ENCODE peak calls at places on chromosomes 7 and 10, in five cellular contexts. T is fibroblast of mammary gland; G is activated CD4-positive, alpha-beta T cell treated with anti-CD3 and anti-CD28 coated beads for 36 hours; M is fibroblast of the aortic adventitia; V is foreskin keratinocyte. L is an unnamed sample.

GRCh38 chr7:121212031-121212430 is 116.8 kb upstream of the WNT16 start:
- DNase-seq in M (no peak), G (no peak), T (no peak), V (no peak), L (no peak)

GRCh38 chr7:20208651-20209307 is 8.4 kb downstream of the MACC1 start:
- DNase-seq in T (no peak), V (no peak), M (no peak), G (no peak), L (no peak)

GRCh38 chr10:78972160-78972946 is 96.4 kb upstream of the ZMIZ1 start:
- DNase-seq in M (peak), T (peak), V (no peak), G (no peak), L (peak)

GRCh38 chr7:29135851-29136250 is 10.5 kb downstream of the CPVL start:
- DNase-seq in G (no peak), M (no peak), T (no peak), V (no peak), L (no peak)

GRCh38 chr10:86851329-86852207 is 95.1 kb downstream of the BMPR1A start:
- DNase-seq in M (peak), V (peak), T (peak), G (no peak), L (no peak)

GRCh38 chr7:144069953-144070352 is 342 bp downstream of the OR2A25 start:
- DNase-seq in G (no peak), T (no peak), V (no peak), M (no peak), L (no peak)

GRCh38 chr10:132646443-132647097 is 109.0 kb downstream of the INPP5A start:
- DNase-seq in V (no peak), G (peak), T (no peak), M (no peak), L (no peak)

GRCh38 chr10:34854147-34854601 is 39.1 kb upstream of the PARD3 start:
- DNase-seq in M (peak), G (no peak), T (peak), V (no peak), L (no peak)

GRCh38 chr7:23598321-23598720 is 1.1 kb downstream of the CCDC126 start:
- DNase-seq in G (no peak), V (no peak), T (no peak), M (no peak), L (no peak)

GRCh38 chr7:116097365-116098009 is 66.9 kb upstream of the TFEC start:
- DNase-seq in V (no peak), G (no peak), T (peak), M (peak), L (peak)

GRCh38 chr7:52799817-52800216 is 235.6 kb upstream of the POM121L12 start:
- DNase-seq in M (no peak), T (no peak), G (no peak), V (no peak), L (no peak)

GRCh38 chr10:72328045-72328828 is 26.5 kb downstream of the DNAJB12 start:
- DNase-seq in V (no peak), T (peak), M (peak), G (peak), L (peak)

GRCh38 chr7:66771795-66772194 is 31.3 kb downstream of the RABGEF1 start:
- DNase-seq in T (no peak), M (no peak), G (no peak), V (no peak), L (no peak)

GRCh38 chr7:100865372-100865911 is 1.7 kb upstream of the TRIP6 start:
- DNase-seq in M (no peak), T (no peak), G (no peak), V (peak), L (peak)

GRCh38 chr10:36391405-36391804 is 734.0 kb upstream of the ANKRD30A start:
- DNase-seq in M (no peak), V (no peak), T (no peak), G (no peak), L (no peak)

GRCh38 chr7:148078126-148078525 is 512.4 kb upstream of the C7orf33 start:
- DNase-seq in T (no peak), M (no peak), V (no peak), G (no peak), L (no peak)

GRCh38 chr7:25707733-25708132 is 444.3 kb upstream of the NFE2L3 start:
- DNase-seq in G (no peak), V (no peak), T (peak), M (no peak), L (peak)

GRCh38 chr7:123643495-123644428 is 11.9 kb upstream of the LMOD2 start:
- DNase-seq in G (no peak), M (peak), T (peak), V (peak), L (no peak)

GRCh38 chr10:96044686-96045085 is 1.3 kb downstream of the CCNJ start:
- DNase-seq in T (peak), M (peak), G (no peak), V (no peak), L (no peak)

GRCh38 chr7:69577221-69577620 is 21.1 kb upstream of the AUTS2 start:
- DNase-seq in M (peak), V (no peak), T (peak), G (no peak), L (no peak)

GRCh38 chr10:118373786-118374185 is 31.7 kb upstream of the FAM204A start:
- DNase-seq in T (peak), V (peak), G (no peak), M (peak), L (peak)

GRCh38 chr7:93043393-93043985 is 74.3 kb downstream of the SAMD9 start:
- DNase-seq in M (peak), T (peak), V (peak), G (no peak), L (no peak)

GRCh38 chr10:121813211-121813812 is 114.5 kb downstream of the ATE1 start:
- DNase-seq in T (peak), G (no peak), V (no peak), M (peak), L (no peak)

GRCh38 chr10:113056030-113056429 is 106.0 kb downstream of the TCF7L2 start:
- DNase-seq in G (no peak), T (no peak), V (no peak), M (no peak), L (peak)

GRCh38 chr10:103458720-103459119 is at the start of gene CALHM1:
- DNase-seq in V (no peak), M (no peak), T (no peak), G (no peak), L (no peak)

GRCh38 chr10:127715782-127716378 is 21.1 kb upstream of the FOXI2 start:
- DNase-seq in V (no peak), G (no peak), M (peak), T (peak), L (peak)

GRCh38 chr10:24396396-24396795 is 187.5 kb downstream of the KIAA1217 start:
- DNase-seq in V (no peak), M (no peak), T (no peak), G (no peak), L (no peak)

GRCh38 chr7:27139335-27140107 is 4.0 kb downstream of the HOXA5 start:
- DNase-seq in T (no peak), M (no peak), G (no peak), V (peak), L (no peak)

GRCh38 chr10:104293021-104293420 is 24.0 kb downstream of the GSTO2 start:
- DNase-seq in V (peak), T (peak), G (no peak), M (peak), L (peak)

GRCh38 chr7:15086171-15086745 is 183.7 kb upstream of the DGKB start:
- DNase-seq in T (peak), V (no peak), M (peak), G (no peak), L (no peak)

GRCh38 chr7:79590571-79591274 is 137.3 kb upstream of the MAGI2 start:
- DNase-seq in G (no peak), M (no peak), T (no peak), V (no peak), L (no peak)

GRCh38 chr10:35564276-35564982 is 40.7 kb upstream of the GJD4 start:
- DNase-seq in G (no peak), M (peak), T (peak), V (no peak), L (no peak)

GRCh38 chr7:41058986-41059741 is 643.7 kb downstream of the INHBA start:
- DNase-seq in V (peak), G (no peak), T (peak), M (peak), L (no peak)

GRCh38 chr7:44290250-44290616 is 35.2 kb downstream of the CAMK2B start:
- DNase-seq in M (no peak), V (no peak), T (no peak), G (no peak), L (no peak)

GRCh38 chr7:150322114-150322832 is 882 bp upstream of the LRRC61 start:
- DNase-seq in T (no peak), V (no peak), M (no peak), G (peak), L (peak)

GRCh38 chr10:48842231-48842630 is 97.4 kb downstream of the LRRC18 start:
- DNase-seq in V (no peak), T (no peak), M (no peak), G (no peak), L (no peak)

GRCh38 chr10:62610649-62611229 is 193.8 kb upstream of the ADO start:
- DNase-seq in G (peak), M (peak), T (peak), V (no peak), L (peak)

GRCh38 chr7:81367335-81367801 is 402.5 kb downstream of the HGF start:
- DNase-seq in M (peak), T (peak), G (no peak), V (peak), L (no peak)

GRCh38 chr7:34838329-34838728 is 180.3 kb downstream of the NPSR1 start:
- DNase-seq in V (no peak), G (no peak), T (no peak), M (no peak), L (peak)

GRCh38 chr10:69899727-69900595 is 98.3 kb downstream of the COL13A1 start:
- DNase-seq in T (no peak), G (no peak), V (no peak), M (no peak), L (no peak)

L was measured in RCC 7860.